ENCODE peak calls at places on chromosome 7, in four cellular contexts. E is A549, J is cardiac muscle cell, V is HL-60. P is an unnamed sample.

GRCh38 chr7:106062006-106062405 is 50.1 kb downstream of the SYPL1 start:
- DNase-seq in E (no peak), V (no peak), J (no peak), P (no peak)

GRCh38 chr7:29369909-29370488 is 175.4 kb downstream of the CHN2 start:
- DNase-seq in E (no peak), V (no peak), J (no peak), P (no peak)

GRCh38 chr7:3537210-3537875 is 236.3 kb downstream of the SDK1 start:
- DNase-seq in V (no peak), E (no peak), J (peak), P (no peak)

GRCh38 chr7:28662236-28662635 is 249.9 kb downstream of the CREB5 start:
- DNase-seq in E (no peak), V (no peak), J (no peak), P (no peak)

GRCh38 chr7:83547526-83547925 is 101.4 kb downstream of the SEMA3E start:
- DNase-seq in E (peak), V (no peak), J (peak), P (no peak)

GRCh38 chr7:150631084-150631824 is 931 bp downstream of the GIMAP6 start:
- DNase-seq in E (no peak), V (no peak), J (no peak), P (no peak)

GRCh38 chr7:150453186-150453585 is 2.8 kb downstream of the GIMAP8 start:
- DNase-seq in V (no peak), E (no peak), J (no peak), P (no peak)

GRCh38 chr7:3683886-3684539 is 383.0 kb downstream of the SDK1 start:
- DNase-seq in V (no peak), J (no peak), E (no peak), P (no peak)

GRCh38 chr7:155187061-155187785 is 110.5 kb upstream of the INSIG1 start:
- DNase-seq in J (no peak), V (no peak), E (no peak), P (no peak)

GRCh38 chr7:16926861-16927260 is 45.1 kb upstream of the AGR3 start:
- DNase-seq in E (no peak), V (no peak), J (no peak), P (no peak)

GRCh38 chr7:91348686-91349085 is 84.5 kb downstream of the FZD1 start:
- DNase-seq in E (no peak), J (peak), V (no peak), P (no peak)

GRCh38 chr7:30613366-30614325 is 19.0 kb downstream of the GARS1 start:
- DNase-seq in E (no peak), J (no peak), V (no peak), P (no peak)

GRCh38 chr7:134330990-134331389 is 14.3 kb upstream of the SLC35B4 start:
- DNase-seq in E (no peak), J (no peak), V (no peak), P (no peak)

GRCh38 chr7:11743016-11743415 is 89.0 kb downstream of the THSD7A start:
- DNase-seq in E (no peak), V (no peak), J (no peak), P (no peak)

GRCh38 chr7:42236266-42237161 is 495 bp downstream of the GLI3 start:
- DNase-seq in E (peak), J (peak), V (no peak), P (no peak)